ENCODE peak calls at places on chromosomes 2 and 18, in five cellular contexts. W is D721Med, D is fibroblast of mammary gland, N is HL-60, S is RWPE1. O is an unnamed sample.
A peak's percentile ranks its signal among the peaks of the same experiment; 100 is the strongest.

GRCh38 chr2:236662231-236663160 is 92.9 kb downstream of the ACKR3 start:
- DNase-seq in W (no peak), D (peak; percentile 80), N (no peak), S (no peak), O (no peak)

GRCh38 chr2:53755022-53755630 is 12.5 kb upstream of the CHAC2 start:
- DNase-seq in W (no peak), D (peak; percentile 62), N (no peak), S (peak; percentile 25), O (no peak)

GRCh38 chr2:26672818-26673393 is 19.6 kb upstream of the KCNK3 start:
- DNase-seq in W (no peak), D (no peak), N (no peak), S (no peak), O (no peak)

GRCh38 chr2:239035997-239036731 is 188.3 kb downstream of the TWIST2 start:
- DNase-seq in W (no peak), D (no peak), N (no peak), S (no peak), O (no peak)

GRCh38 chr2:194363295-194363694 is 1293.7 kb upstream of the SLC39A10 start:
- DNase-seq in W (no peak), D (no peak), N (no peak), S (no peak), O (no peak)

GRCh38 chr2:20604957-20605381 is 45.9 kb downstream of the HS1BP3 start:
- DNase-seq in W (no peak), D (peak; percentile 99), N (no peak), S (no peak), O (no peak)

GRCh38 chr2:20170646-20171250 is 54.2 kb downstream of the SDC1 start:
- DNase-seq in W (no peak), D (no peak), N (no peak), S (no peak), O (no peak)

GRCh38 chr2:60413819-60414178 is 139.7 kb downstream of the BCL11A start:
- DNase-seq in W (no peak), D (no peak), N (no peak), S (no peak), O (no peak)

GRCh38 chr2:98086491-98087446 is at the start of gene VWA3B:
- DNase-seq in W (peak; percentile 82), D (peak; percentile 25), N (no peak), S (peak; percentile 91), O (peak; percentile 56)

GRCh38 chr2:26035110-26035728 is 1.3 kb downstream of the RAB10 start:
- DNase-seq in W (no peak), D (no peak), N (peak; percentile 8), S (no peak), O (no peak)

GRCh38 chr2:134246154-134246874 is 7.6 kb upstream of the MGAT5 start:
- DNase-seq in W (no peak), D (no peak), N (no peak), S (no peak), O (no peak)

GRCh38 chr2:188628989-188629889 is 337.6 kb downstream of the GULP1 start:
- DNase-seq in W (no peak), D (peak; percentile 76), N (no peak), S (peak; percentile 28), O (no peak)

GRCh38 chr18:2338601-2339000 is 232.7 kb downstream of the METTL4 start:
- DNase-seq in W (no peak), D (no peak), N (peak; percentile 18), S (no peak), O (no peak)

GRCh38 chr2:105391058-105391627 is 7.7 kb downstream of the FHL2 start:
- DNase-seq in W (no peak), D (peak; percentile 53), N (no peak), S (peak; percentile 56), O (no peak)

GRCh38 chr2:157866202-157866601 is 9.9 kb downstream of the ACVR1 start:
- DNase-seq in W (no peak), D (peak; percentile 64), N (no peak), S (no peak), O (no peak)

GRCh38 chr2:29192526-29192925 is 77.3 kb downstream of the CLIP4 start:
- DNase-seq in W (no peak), D (no peak), N (no peak), S (no peak), O (no peak)

GRCh38 chr2:60479226-60480088 is 74.0 kb downstream of the BCL11A start:
- DNase-seq in W (no peak), D (no peak), N (no peak), S (peak; percentile 64), O (no peak)

GRCh38 chr2:109604597-109604996 is 9.2 kb downstream of the SEPTIN10 start:
- DNase-seq in W (no peak), D (peak; percentile 84), N (no peak), S (peak; percentile 69), O (no peak)

GRCh38 chr2:219206442-219207253 is at the start of gene ZFAND2B:
- DNase-seq in W (peak; percentile 94), D (peak; percentile 87), N (peak; percentile 91), S (peak; percentile 96), O (peak; percentile 89)

GRCh38 chr2:188975497-188976102 is 1.4 kb downstream of the COL3A1 start:
- DNase-seq in W (no peak), D (peak; percentile 97), N (no peak), S (no peak), O (no peak)

GRCh38 chr2:74429487-74430451 is 8.2 kb downstream of the WDR54 start:
- DNase-seq in W (no peak), D (peak; percentile 30), N (no peak), S (no peak), O (no peak)

GRCh38 chr2:23410596-23410995 is 25.6 kb downstream of the KLHL29 start:
- DNase-seq in W (no peak), D (no peak), N (no peak), S (no peak), O (no peak)

GRCh38 chr2:41136966-41137494 is 685.1 kb upstream of the SLC8A1 start:
- DNase-seq in W (no peak), D (peak; percentile 1), N (no peak), S (no peak), O (no peak)

GRCh38 chr2:233964581-233964980 is 47.4 kb downstream of the TRPM8 start:
- DNase-seq in W (no peak), D (no peak), N (no peak), S (no peak), O (no peak)

GRCh38 chr2:43067254-43068052 is 159.0 kb downstream of the ZFP36L2 start:
- DNase-seq in W (no peak), D (no peak), N (no peak), S (no peak), O (no peak)

GRCh38 chr2:72883356-72883962 is 3.7 kb upstream of the SPR start:
- DNase-seq in W (no peak), D (peak; percentile 38), N (peak; percentile 23), S (peak; percentile 63), O (peak; percentile 68)

GRCh38 chr2:23624915-23625314 is 239.9 kb downstream of the KLHL29 start:
- DNase-seq in W (no peak), D (no peak), N (no peak), S (no peak), O (no peak)

GRCh38 chr2:57892920-57893319 is 153.7 kb upstream of the VRK2 start:
- DNase-seq in W (no peak), D (no peak), N (no peak), S (no peak), O (no peak)

DNA sequence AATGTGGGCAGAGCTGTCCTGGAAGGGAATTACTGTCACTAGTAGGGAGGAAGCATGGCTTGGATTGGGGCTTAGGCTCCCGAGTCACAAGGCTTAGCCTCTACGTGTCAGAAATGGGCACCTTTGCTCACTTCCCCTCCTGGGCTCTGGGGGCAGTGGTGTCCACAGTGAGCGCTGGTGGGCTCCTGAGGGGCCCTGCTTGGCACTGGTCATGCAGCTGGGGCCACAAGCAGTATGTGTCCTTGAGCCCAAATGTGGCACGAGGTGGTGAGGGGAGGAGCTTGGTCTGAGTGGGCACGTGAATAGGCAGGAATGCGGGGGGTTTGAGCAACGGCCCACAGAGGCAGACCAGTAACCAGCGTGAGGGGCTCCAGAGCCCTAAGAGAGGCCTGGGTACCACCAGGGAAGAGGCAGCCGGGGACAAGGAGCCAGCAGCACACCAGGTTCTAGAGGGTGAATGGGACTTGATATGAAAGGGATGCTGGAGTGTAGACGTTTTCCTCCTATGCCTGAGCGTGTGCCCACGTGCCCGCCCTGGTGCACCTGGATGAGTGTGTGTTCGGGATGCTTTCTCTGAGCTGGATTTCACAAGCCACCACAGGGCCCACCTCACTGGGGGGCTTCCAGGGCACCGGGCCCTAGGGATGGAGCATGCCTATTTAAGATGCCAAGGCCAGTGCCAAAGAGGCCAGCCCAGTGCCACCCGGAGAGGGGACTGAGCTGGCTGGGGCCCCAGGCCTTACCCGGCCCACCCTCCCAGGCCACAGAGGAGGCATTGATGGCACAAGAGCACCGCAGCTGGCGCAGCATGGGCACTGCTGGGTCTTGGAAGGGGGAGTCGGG is 22.8 kb upstream of the PTMA start:
- DNase-seq in W (no peak), D (no peak), N (peak; percentile 90), S (no peak), O (no peak)
- TF ChIP-seq CTCF in W (peak; percentile 13), D (peak; percentile 13), N (peak; percentile 66), S (no peak), O (peak; percentile 31)

DNA sequence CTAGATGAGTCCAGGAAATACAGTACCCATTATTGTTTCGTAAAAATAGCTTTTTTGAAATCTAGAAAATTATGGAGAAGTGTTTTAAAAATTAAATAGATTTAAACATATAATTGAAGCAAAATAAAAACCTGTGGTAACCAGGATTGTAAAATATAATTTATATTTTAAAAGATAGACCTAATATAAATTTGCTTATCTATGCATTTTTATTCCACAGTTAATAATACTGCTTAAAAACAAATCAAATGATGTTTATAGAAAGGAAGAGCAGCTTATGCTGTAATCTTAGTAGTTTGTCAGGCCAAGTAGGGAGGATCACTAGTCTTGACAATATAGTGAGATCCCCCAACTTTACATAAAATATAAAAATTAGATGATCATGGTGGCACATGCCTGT is 388.9 kb upstream of the CNTNAP5 start:
- DNase-seq in W (no peak), D (no peak), N (no peak), S (no peak), O (no peak)
- TF ChIP-seq CTCF in W (no peak), D (no peak), N (no peak), S (no peak), O (no peak)

GRCh38 chr2:132560562-132560961 is 109.4 kb downstream of the LYPD1 start:
- DNase-seq in W (no peak), D (no peak), N (no peak), S (no peak), O (no peak)

GRCh38 chr2:132559326-132559725 is 110.7 kb downstream of the LYPD1 start:
- DNase-seq in W (no peak), D (no peak), N (no peak), S (no peak), O (no peak)

GRCh38 chr2:132562245-132562644 is 107.8 kb downstream of the LYPD1 start:
- DNase-seq in W (no peak), D (no peak), N (no peak), S (no peak), O (no peak)

GRCh38 chr2:132559921-132560320 is 110.1 kb downstream of the LYPD1 start:
- DNase-seq in W (no peak), D (no peak), N (no peak), S (no peak), O (no peak)

GRCh38 chr2:132557694-132558093 is 112.3 kb downstream of the LYPD1 start:
- DNase-seq in W (no peak), D (no peak), N (no peak), S (no peak), O (no peak)
- TF ChIP-seq CTCF in W (no peak), D (no peak), N (no peak), S (no peak), O (no peak)

GRCh38 chr18:58335821-58336220 is 291.8 kb downstream of the NEDD4L start:
- DNase-seq in W (no peak), D (no peak), N (no peak), S (no peak), O (no peak)
- TF ChIP-seq CTCF in W (peak; percentile 8), D (peak; percentile 37), N (no peak), S (no peak), O (peak; percentile 35)

O was measured in neural crest cell.